ENCODE peak calls at places on chromosomes 13 and 19, in ten cellular contexts. O, N, E, I, S, J, V, R, T and Q are unnamed samples.

GRCh38 chr13:98180092-98180491 is 3.0 kb upstream of the RNF113B start:
- DNase-seq in V (no peak), T (no peak), J (no peak), N (no peak), R (no peak), O (no peak), I (no peak), S (no peak), E (no peak), Q (no peak)

GRCh38 chr13:92196566-92197256 is 798.3 kb downstream of the GPC5 start:
- DNase-seq in R (no peak), J (no peak), N (peak; percentile 2), I (no peak), O (no peak), T (no peak), E (no peak), S (no peak), V (no peak), Q (no peak)

GRCh38 chr19:56949651-56950050 is 109.1 kb upstream of the PEG3 start:
- DNase-seq in E (no peak), V (no peak), I (no peak), O (no peak), N (no peak), T (no peak), S (no peak), R (no peak), J (no peak), Q (no peak)

GRCh38 chr13:80340643-80341097 is 256 bp downstream of the SPRY2 start:
- DNase-seq in N (peak; percentile 70), O (no peak), V (no peak), T (peak; percentile 36), E (no peak), S (no peak), I (no peak), J (no peak), R (peak; percentile 88), Q (no peak)

GRCh38 chr13:43132228-43132627 is 108.8 kb downstream of the DNAJC15 start:
- DNase-seq in I (no peak), N (peak; percentile 36), E (no peak), S (no peak), V (peak; percentile 27), R (peak; percentile 15), J (peak; percentile 25), O (peak; percentile 23), T (no peak), Q (no peak)

GRCh38 chr13:80524447-80525215 is 183.7 kb upstream of the SPRY2 start:
- DNase-seq in R (no peak), O (no peak), T (no peak), I (no peak), V (no peak), N (no peak), E (no peak), S (no peak), J (no peak), Q (no peak)

GRCh38 chr19:1243768-1244692 is 2.5 kb downstream of the ATP5F1D start:
- DNase-seq in T (peak; percentile 93), I (peak; percentile 89), S (peak; percentile 91), N (peak; percentile 77), J (peak; percentile 91), R (peak; percentile 81), V (peak; percentile 87), O (peak; percentile 94), E (peak; percentile 92), Q (peak; percentile 85)

GRCh38 chr13:111115051-111115840 is at the start of gene ARHGEF7:
- DNase-seq in V (no peak), R (no peak), N (no peak), T (no peak), I (peak; percentile 45), J (no peak), O (no peak), S (no peak), E (no peak), Q (peak; percentile 86)

GRCh38 chr19:47132522-47132852 is 1.9 kb downstream of the SAE1 start:
- DNase-seq in V (no peak), J (peak; percentile 93), S (no peak), R (no peak), I (no peak), O (no peak), T (no peak), E (no peak), N (no peak), Q (no peak)

GRCh38 chr19:47129579-47129978 is 1.1 kb upstream of the SAE1 start:
- DNase-seq in O (no peak), J (no peak), E (no peak), S (no peak), T (no peak), V (no peak), I (no peak), N (no peak), R (no peak), Q (no peak)

GRCh38 chr19:47130120-47130588 is 481 bp upstream of the SAE1 start:
- DNase-seq in O (no peak), I (no peak), T (no peak), S (no peak), R (peak; percentile 43), E (no peak), J (no peak), V (no peak), N (no peak), Q (no peak)

GRCh38 chr19:47133021-47133471 is 2.4 kb downstream of the SAE1 start:
- DNase-seq in J (peak; percentile 52), T (no peak), V (no peak), S (no peak), E (no peak), O (no peak), R (no peak), I (no peak), N (no peak), Q (no peak)

DNA sequence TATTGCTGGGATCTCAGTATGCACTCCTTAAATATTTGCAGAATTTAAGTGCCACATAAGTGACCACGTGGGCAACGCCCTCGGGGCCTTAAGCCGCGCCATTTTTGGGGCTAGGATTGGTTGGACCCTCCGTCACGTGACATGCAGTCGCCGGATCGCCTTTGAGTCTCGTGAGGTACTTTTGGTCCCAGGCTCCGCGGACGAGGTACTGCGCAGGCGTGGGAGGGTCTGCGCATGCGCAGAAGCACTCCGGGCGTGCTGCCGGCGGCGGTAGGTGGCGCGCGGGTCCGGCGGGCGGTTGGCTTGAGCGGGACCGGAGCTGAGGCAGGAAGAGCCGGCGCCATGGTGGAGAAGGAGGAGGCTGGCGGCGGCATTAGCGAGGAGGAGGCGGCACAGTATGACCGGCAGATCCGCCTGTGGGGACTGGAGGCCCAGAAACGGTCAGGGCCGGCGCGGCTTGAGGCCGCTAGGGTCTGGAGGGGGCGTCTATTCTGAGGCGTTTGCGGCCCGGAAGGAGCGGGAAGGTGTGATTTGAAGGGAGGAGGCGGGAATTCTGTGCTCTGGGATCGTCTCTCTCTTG is at the start of gene SAE1:
- DNase-seq in S (peak; percentile 93), R (peak; percentile 100), E (peak; percentile 97), V (peak; percentile 87), N (peak; percentile 99), O (peak; percentile 95), T (peak; percentile 96), I (peak; percentile 95), J (peak; percentile 95), Q (peak; percentile 98)
- TF ChIP-seq POLR2A in S (peak; percentile 61), R (peak; percentile 100), E (no peak), V (peak; percentile 88), N (peak; percentile 84), O (peak; percentile 80), T (peak; percentile 80), I (peak; percentile 72), J (peak; percentile 94), Q (no peak)

GRCh38 chr19:15125232-15126067 is 18.2 kb downstream of the SYDE1 start:
- DNase-seq in V (peak; percentile 95), E (peak; percentile 99), J (peak; percentile 99), I (peak; percentile 97), N (peak; percentile 95), O (peak; percentile 99), S (peak; percentile 94), T (peak; percentile 98), R (peak; percentile 97), Q (peak; percentile 98)
- TF ChIP-seq CTCF in V (no peak), E (no peak), J (no peak), I (no peak), N (no peak), O (no peak), S (peak; percentile 41), T (no peak), R (no peak), Q (no peak)

GRCh38 chr13:47665041-47665440 is 336.0 kb downstream of the SUCLA2 start:
- DNase-seq in T (no peak), V (no peak), E (no peak), R (no peak), J (no peak), I (no peak), N (no peak), S (no peak), O (no peak), Q (no peak)
- TF ChIP-seq POLR2A in T (no peak), V (no peak), E (no peak), R (no peak), J (no peak), I (no peak), N (no peak), S (no peak), O (no peak), Q (no peak)

GRCh38 chr13:103063376-103063775 is 2.8 kb downstream of the SLC10A2 start:
- DNase-seq in R (no peak), J (no peak), E (no peak), V (no peak), S (no peak), O (no peak), I (no peak), N (no peak), T (no peak), Q (no peak)

GRCh38 chr13:103062079-103062478 is 4.1 kb downstream of the SLC10A2 start:
- DNase-seq in N (no peak), T (no peak), R (no peak), J (no peak), S (no peak), V (no peak), I (no peak), O (no peak), E (no peak), Q (no peak)

GRCh38 chr13:103066991-103067390 is 774 bp upstream of the SLC10A2 start:
- DNase-seq in N (no peak), S (no peak), T (no peak), R (no peak), J (no peak), E (no peak), I (no peak), O (no peak), V (no peak), Q (no peak)

GRCh38 chr13:103066079-103066880 is at the start of gene SLC10A2:
- DNase-seq in V (no peak), S (no peak), J (no peak), N (no peak), R (no peak), O (no peak), E (no peak), T (no peak), I (no peak), Q (no peak)

DNA sequence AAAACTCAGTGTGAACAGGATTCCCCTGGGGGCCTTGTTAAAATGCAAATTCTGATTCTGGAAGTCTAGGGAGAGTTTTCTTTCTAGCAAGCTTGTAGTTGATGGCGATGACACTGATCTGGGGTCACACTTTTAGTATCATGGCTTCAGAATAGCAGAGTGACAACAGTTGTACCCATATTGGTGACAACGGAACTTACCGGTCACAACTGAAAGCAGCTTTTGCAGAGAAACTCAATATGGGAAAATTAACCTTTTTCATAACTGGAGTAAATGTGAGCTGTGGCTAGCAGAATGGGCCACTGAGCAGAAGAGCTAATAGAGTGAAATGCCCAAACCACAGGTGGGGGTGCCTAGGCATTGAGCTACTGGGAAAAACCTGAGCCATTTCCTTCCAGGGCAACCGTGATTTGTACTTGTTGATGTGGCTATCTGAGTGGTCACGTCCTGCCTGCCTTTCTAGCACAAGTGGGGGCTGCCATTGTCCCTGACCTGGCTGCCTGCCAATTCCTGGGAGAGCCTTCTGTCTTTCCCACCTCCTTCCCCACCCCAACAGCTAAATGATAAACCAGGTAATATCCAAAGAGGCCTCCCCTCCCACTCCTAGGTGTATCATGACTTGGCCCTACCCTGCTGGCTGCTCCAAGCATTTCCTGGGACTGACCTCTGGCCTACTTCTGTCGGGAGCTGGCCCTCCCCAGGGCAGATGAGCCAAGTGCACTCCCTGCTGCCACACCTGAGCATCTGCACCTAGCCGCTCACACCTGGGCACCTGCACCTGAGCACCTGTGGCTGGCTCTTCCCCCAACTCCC is 1.7 kb upstream of the SLC10A2 start:
- DNase-seq in S (no peak), N (no peak), O (no peak), I (no peak), R (no peak), V (no peak), E (no peak), J (no peak), T (no peak), Q (no peak)
- TF ChIP-seq CTCF in S (no peak), N (no peak), O (no peak), I (no peak), R (no peak), V (no peak), E (no peak), J (no peak), T (no peak), Q (no peak)